ENCODE peak calls at places on chromosome 6, in six cellular contexts. X is Caco-2; Y is HCT116; H is SK-N-SH; P is naive thymus-derived CD4-positive, alpha-beta T cell; J is neural progenitor cell. G is an unnamed sample. For H3K4me1 and H3K36me3, the result is how much of the 10 kb centered on the place peaks cover.

GRCh38 chr6:45421700-45422540 is 44.2 kb upstream of the SUPT3H start:
- DNase-seq in X (peak), Y (no peak), H (peak), P (peak), J (peak), G (peak)

GRCh38 chr6:113306552-113307145 is 550.5 kb upstream of the MARCKS start:
- DNase-seq in X (peak), Y (peak), H (no peak), P (peak), J (peak), G (peak)

GRCh38 chr6:96794980-96795379 is 42.3 kb downstream of the GPR63 start:
- DNase-seq in X (no peak), Y (no peak), H (no peak), P (no peak), J (peak), G (no peak)

GRCh38 chr6:84897874-84898635 is 133.7 kb upstream of the TBX18 start:
- DNase-seq in X (no peak), Y (no peak), H (no peak), P (no peak), J (no peak), G (no peak)

GRCh38 chr6:71107935-71108420 is 151.1 kb upstream of the B3GAT2 start:
- DNase-seq in X (no peak), Y (peak), H (no peak), P (no peak), J (no peak), G (no peak)

GRCh38 chr6:30188541-30188940 is 24.7 kb downstream of the TRIM26 start:
- DNase-seq in X (no peak), Y (no peak), H (no peak), P (no peak), J (no peak), G (no peak)

GRCh38 chr6:30443657-30444450 is 45.5 kb upstream of the HLA-E start:
- DNase-seq in X (no peak), Y (no peak), H (no peak), P (no peak), J (peak), G (no peak)

GRCh38 chr6:79425589-79426311 is 111.5 kb downstream of the LCA5 start:
- DNase-seq in X (no peak), Y (no peak), H (no peak), P (no peak), J (no peak), G (no peak)

GRCh38 chr6:63560806-63561672 is 11.2 kb upstream of the LOC128125822 start:
- DNase-seq in X (no peak), Y (no peak), H (no peak), P (no peak), J (no peak), G (no peak)

GRCh38 chr6:291697-292505 is at the start of gene DUSP22:
- DNase-seq in X (peak), Y (peak), H (peak), P (peak), J (peak), G (peak)

GRCh38 chr6:79570129-79570801 is 33.0 kb upstream of the LCA5 start:
- DNase-seq in X (peak), Y (peak), H (peak), P (no peak), J (no peak), G (no peak)

GRCh38 chr6:69631552-69632346 is 165.1 kb downstream of the LMBRD1 start:
- DNase-seq in X (no peak), Y (no peak), H (no peak), P (no peak), J (peak), G (no peak)

GRCh38 chr6:3911130-3911529 is 62.0 kb downstream of the FAM50B start:
- DNase-seq in X (no peak), Y (no peak), H (no peak), P (no peak), J (no peak), G (no peak)

GRCh38 chr6:103284835-103285234 is 1574.9 kb downstream of the HACE1 start:
- DNase-seq in X (no peak), Y (no peak), H (no peak), P (no peak), J (no peak), G (no peak)

GRCh38 chr6:103280417-103280816 is 1579.3 kb downstream of the HACE1 start:
- DNase-seq in X (no peak), Y (no peak), H (no peak), P (no peak), J (no peak), G (no peak)
- H3K4me1 ChIP-seq in X (under half), Y (under half), H (under half), P (under half), J (under half), G (under half)

GRCh38 chr6:73969982-73970960 is 274.3 kb downstream of the CD109 start:
- DNase-seq in X (no peak), Y (peak), H (peak), P (no peak), J (peak), G (no peak)

GRCh38 chr6:73968358-73968757 is 272.4 kb downstream of the CD109 start:
- DNase-seq in X (no peak), Y (no peak), H (no peak), P (no peak), J (no peak), G (no peak)

GRCh38 chr6:73965408-73966145 is 269.6 kb downstream of the CD109 start:
- DNase-seq in X (no peak), Y (no peak), H (no peak), P (no peak), J (no peak), G (no peak)

DNA sequence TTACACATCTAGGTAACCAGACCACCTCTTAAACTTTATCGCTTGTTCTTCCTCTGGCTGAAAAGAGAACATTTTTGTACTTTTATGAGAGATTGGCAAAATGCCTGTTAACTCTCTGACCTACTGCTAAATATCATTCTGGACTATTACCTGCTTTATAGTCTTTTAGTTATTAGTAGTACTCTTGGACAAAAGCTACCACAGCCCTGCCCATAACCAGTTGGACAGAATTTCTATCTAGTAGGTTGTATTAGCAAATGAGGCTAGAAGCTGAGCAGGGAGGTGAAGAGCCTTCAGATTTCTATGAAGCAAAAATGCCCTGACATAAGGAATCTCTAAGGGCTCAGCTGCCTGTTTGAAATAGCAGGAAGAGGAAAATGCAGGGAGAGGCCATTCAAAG is 268.5 kb downstream of the CD109 start:
- DNase-seq in X (no peak), Y (no peak), H (no peak), P (no peak), J (no peak), G (no peak)
- H3K36me3 ChIP-seq in X (under half), Y (under half), H (under half), P (under half), J (under half), G (under half)

GRCh38 chr6:110882824-110883554 is 8.4 kb downstream of the AMD1 start:
- DNase-seq in X (no peak), Y (no peak), H (no peak), P (no peak), J (no peak), G (no peak)
- H3K4me1 ChIP-seq in X (under half), Y (under half), H (under half), P (half or more), J (under half), G (under half)

GRCh38 chr6:157205473-157206358 is 117.6 kb downstream of the TMEM242 start:
- DNase-seq in X (no peak), Y (no peak), H (no peak), P (no peak), J (no peak), G (no peak)

GRCh38 chr6:157203312-157203744 is 120.0 kb downstream of the TMEM242 start:
- DNase-seq in X (no peak), Y (no peak), H (no peak), P (no peak), J (no peak), G (no peak)

GRCh38 chr6:157203764-157204163 is 119.6 kb downstream of the TMEM242 start:
- DNase-seq in X (no peak), Y (no peak), H (no peak), P (no peak), J (no peak), G (no peak)

GRCh38 chr6:157207521-157208076 is 115.7 kb downstream of the TMEM242 start:
- DNase-seq in X (no peak), Y (no peak), H (no peak), P (no peak), J (no peak), G (no peak)

GRCh38 chr6:157206359-157206815 is 116.9 kb downstream of the TMEM242 start:
- DNase-seq in X (no peak), Y (no peak), H (no peak), P (no peak), J (no peak), G (no peak)
- H3K36me3 ChIP-seq in X (under half), Y (under half), H (half or more), P (half or more), J (under half), G (half or more)

G was measured in tibial artery.